ENCODE peak calls at places on chromosome 21, in six cellular contexts. O is H9; S is CD8-positive, alpha-beta T cell; V is astrocyte of the spinal cord; G is osteocyte; D is RWPE1. X is an unnamed sample.

GRCh38 chr21:41622831-41623548 is 115.0 kb upstream of the TMPRSS2 start:
- DNase-seq in V (peak), S (no peak), O (no peak), D (no peak), G (no peak), X (no peak)

GRCh38 chr21:42279888-42280287 is 35.3 kb downstream of the TFF3 start:
- DNase-seq in S (no peak), V (no peak), D (no peak), O (no peak), G (no peak), X (no peak)

GRCh38 chr21:16154961-16155360 is 425.2 kb downstream of the USP25 start:
- DNase-seq in D (no peak), O (no peak), V (no peak), S (no peak), G (no peak), X (no peak)

GRCh38 chr21:42013338-42013737 is 3.2 kb upstream of the ZBTB21 start:
- DNase-seq in O (no peak), V (no peak), D (no peak), G (no peak), S (no peak), X (no peak)

GRCh38 chr21:32728455-32729237 is 833 bp upstream of the SYNJ1 start:
- DNase-seq in V (no peak), O (no peak), S (no peak), G (no peak), D (no peak), X (no peak)

GRCh38 chr21:26883768-26884167 is 38.6 kb upstream of the ADAMTS1 start:
- DNase-seq in O (no peak), V (no peak), D (no peak), S (no peak), G (no peak), X (no peak)

GRCh38 chr21:40335689-40336088 is 468.5 kb downstream of the PCP4 start:
- DNase-seq in V (no peak), G (no peak), O (no peak), D (no peak), S (no peak), X (no peak)

GRCh38 chr21:40531016-40531415 is 315.9 kb downstream of the DSCAM start:
- DNase-seq in V (no peak), O (no peak), D (no peak), G (no peak), S (no peak), X (no peak)

GRCh38 chr21:46639489-46640386 is 4.3 kb downstream of the PRMT2 start:
- DNase-seq in G (no peak), D (no peak), S (no peak), V (peak), O (no peak), X (no peak)

GRCh38 chr21:29230541-29231275 is 68.0 kb upstream of the BACH1 start:
- DNase-seq in O (no peak), G (no peak), S (no peak), V (peak), D (no peak), X (no peak)

DNA sequence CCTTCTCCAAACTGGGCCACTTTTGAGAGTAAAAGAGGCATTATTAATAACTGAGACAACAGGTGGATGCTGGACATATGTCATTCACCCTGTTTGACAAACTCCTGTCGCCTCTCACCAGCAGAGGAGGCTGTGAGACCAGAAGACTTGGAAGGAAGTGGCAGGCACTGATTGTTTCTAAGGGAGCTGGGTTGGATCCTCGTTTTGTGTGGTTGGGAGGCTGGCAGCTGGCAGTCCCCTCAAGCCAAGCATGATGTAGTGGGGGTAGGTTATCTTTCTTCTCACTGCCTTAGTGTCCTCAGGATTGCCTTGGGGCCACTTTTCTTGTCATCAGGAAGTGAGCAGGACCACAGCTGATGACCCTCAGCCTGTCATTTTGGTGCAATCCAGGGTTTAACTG is 86.5 kb upstream of the KCNJ15 start:
- DNase-seq in S (no peak), G (no peak), V (peak), D (peak), O (peak), X (peak)
- TF ChIP-seq CTCF in S (no peak), G (peak), V (peak), D (peak), O (peak), X (peak)

GRCh38 chr21:39132248-39132647 is 51.0 kb downstream of the PSMG1 start:
- DNase-seq in V (no peak), G (no peak), S (no peak), D (no peak), O (no peak), X (no peak)

GRCh38 chr21:39137248-39138186 is 45.7 kb downstream of the PSMG1 start:
- DNase-seq in G (no peak), V (peak), D (peak), S (no peak), O (peak), X (peak)

GRCh38 chr21:39141502-39141901 is 41.7 kb downstream of the PSMG1 start:
- DNase-seq in V (peak), G (peak), D (no peak), O (no peak), S (no peak), X (no peak)

GRCh38 chr21:39134288-39134810 is 48.9 kb downstream of the PSMG1 start:
- DNase-seq in V (no peak), D (no peak), S (no peak), O (no peak), G (no peak), X (no peak)

DNA sequence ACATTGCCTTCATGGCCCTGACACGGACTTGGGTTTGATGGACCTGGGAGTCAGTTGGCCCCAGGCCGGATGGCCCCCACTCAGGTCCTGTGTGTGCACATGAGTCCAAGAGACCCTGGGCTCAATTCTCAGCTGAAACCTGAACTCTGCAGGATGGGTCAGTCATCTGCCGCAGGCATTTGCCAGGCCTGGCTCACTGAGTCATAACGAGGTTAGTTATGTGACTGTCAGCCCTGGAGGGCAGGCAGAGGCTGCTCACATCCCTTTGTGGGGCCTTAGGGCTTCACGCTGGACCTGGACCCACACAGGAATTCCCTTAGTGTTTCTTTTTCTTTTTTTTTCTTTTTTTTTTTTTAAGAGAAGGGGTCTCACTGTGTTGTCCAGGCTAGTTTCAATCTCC is 46.5 kb downstream of the PSMG1 start:
- DNase-seq in O (no peak), G (no peak), V (peak), S (no peak), D (peak), X (no peak)
- TF ChIP-seq CTCF in O (no peak), G (no peak), V (no peak), S (no peak), D (no peak), X (no peak)

DNA sequence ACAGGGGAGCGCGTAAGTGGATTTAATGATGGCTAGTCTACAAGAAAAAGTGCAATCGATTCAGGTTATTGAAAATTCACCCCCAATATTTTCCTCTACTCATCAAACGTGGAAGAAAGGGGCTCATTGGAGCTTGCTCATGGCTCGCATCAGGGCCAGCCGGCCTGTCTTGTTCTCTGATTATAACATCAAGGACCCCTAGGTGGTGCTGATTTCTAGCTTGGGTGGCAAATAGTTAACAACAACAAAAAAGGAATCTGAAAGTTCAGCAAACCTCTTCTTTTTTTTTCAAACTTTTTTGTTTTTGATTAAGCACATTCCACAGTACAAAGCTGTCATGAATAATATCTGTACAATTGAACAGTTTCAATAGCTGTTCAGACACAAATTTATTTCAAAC is 35.8 kb upstream of the SOD1 start:
- DNase-seq in S (no peak), O (no peak), V (no peak), G (no peak), D (no peak), X (no peak)
- TF ChIP-seq CTCF in S (no peak), O (peak), V (peak), G (peak), D (no peak), X (peak)

DNA sequence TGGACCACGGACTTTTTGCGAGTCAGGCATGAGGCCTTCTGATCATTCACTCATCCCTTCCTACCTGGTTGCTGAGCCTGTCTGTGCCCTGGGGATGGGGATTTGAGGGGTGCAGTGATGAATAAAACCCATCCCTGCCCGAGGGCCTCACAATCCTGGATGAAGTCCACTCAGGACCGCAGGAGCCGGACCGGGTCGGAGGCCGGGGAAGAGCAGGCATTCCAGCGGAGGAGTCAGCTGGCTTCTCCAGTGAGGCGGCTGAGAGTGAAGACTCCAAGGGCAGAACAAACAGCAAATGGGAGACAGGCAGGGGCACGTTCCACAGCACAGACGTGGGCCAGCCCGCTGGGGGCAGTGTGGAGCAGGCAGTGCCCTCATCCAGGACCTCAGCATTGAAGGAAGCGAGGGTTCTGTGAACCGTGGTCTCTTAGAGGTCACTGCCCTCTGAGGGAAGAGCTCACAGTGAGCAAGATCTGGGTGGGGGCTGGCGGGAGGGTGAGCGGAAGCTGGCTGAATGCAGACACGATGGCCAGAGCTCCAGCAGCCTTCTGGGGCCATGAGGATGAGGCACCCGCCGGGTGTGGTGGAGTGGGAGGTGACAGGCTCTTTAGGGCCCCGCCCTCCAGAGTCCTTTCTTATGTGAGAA is 10.9 kb upstream of the LRRC3 start:
- DNase-seq in D (no peak), S (no peak), G (no peak), O (peak), V (no peak), X (peak)
- TF ChIP-seq CTCF in D (no peak), S (no peak), G (no peak), O (peak), V (no peak), X (no peak)

GRCh38 chr21:36125513-36126121 is 9.3 kb upstream of the CBR3 start:
- DNase-seq in O (no peak), D (no peak), S (no peak), V (peak), G (no peak), X (peak)

GRCh38 chr21:36124395-36124794 is 10.5 kb upstream of the CBR3 start:
- DNase-seq in S (no peak), V (no peak), D (no peak), O (no peak), G (no peak), X (no peak)

GRCh38 chr21:36126166-36126565 is 8.7 kb upstream of the CBR3 start:
- DNase-seq in G (no peak), S (no peak), V (no peak), O (peak), D (no peak), X (no peak)

GRCh38 chr21:36120304-36120902 is 14.5 kb upstream of the CBR3 start:
- DNase-seq in S (no peak), G (no peak), D (no peak), O (no peak), V (no peak), X (no peak)

GRCh38 chr21:36122977-36123376 is 11.9 kb upstream of the CBR3 start:
- DNase-seq in S (no peak), V (no peak), D (no peak), G (no peak), O (no peak), X (no peak)
- TF ChIP-seq CTCF in S (no peak), V (peak), D (peak), G (peak), O (peak), X (peak)

GRCh38 chr21:31659286-31660133 is at the start of gene SOD1:
- DNase-seq in O (peak), S (peak), V (peak), D (peak), G (peak), X (peak)
- TF ChIP-seq CTCF in O (no peak), S (no peak), V (no peak), D (no peak), G (peak), X (no peak)

GRCh38 chr21:30315701-30316100 is 4.4 kb downstream of the KRTAP26-1 start:
- DNase-seq in D (no peak), V (no peak), G (no peak), S (no peak), O (no peak), X (no peak)
- TF ChIP-seq CTCF in D (no peak), V (no peak), G (no peak), S (no peak), O (no peak), X (no peak)

GRCh38 chr21:14376854-14377253 is 6.1 kb downstream of the HSPA13 start:
- DNase-seq in S (no peak), O (no peak), G (no peak), V (no peak), D (no peak), X (no peak)
- TF ChIP-seq CTCF in S (no peak), O (peak), G (no peak), V (no peak), D (no peak), X (no peak)

DNA sequence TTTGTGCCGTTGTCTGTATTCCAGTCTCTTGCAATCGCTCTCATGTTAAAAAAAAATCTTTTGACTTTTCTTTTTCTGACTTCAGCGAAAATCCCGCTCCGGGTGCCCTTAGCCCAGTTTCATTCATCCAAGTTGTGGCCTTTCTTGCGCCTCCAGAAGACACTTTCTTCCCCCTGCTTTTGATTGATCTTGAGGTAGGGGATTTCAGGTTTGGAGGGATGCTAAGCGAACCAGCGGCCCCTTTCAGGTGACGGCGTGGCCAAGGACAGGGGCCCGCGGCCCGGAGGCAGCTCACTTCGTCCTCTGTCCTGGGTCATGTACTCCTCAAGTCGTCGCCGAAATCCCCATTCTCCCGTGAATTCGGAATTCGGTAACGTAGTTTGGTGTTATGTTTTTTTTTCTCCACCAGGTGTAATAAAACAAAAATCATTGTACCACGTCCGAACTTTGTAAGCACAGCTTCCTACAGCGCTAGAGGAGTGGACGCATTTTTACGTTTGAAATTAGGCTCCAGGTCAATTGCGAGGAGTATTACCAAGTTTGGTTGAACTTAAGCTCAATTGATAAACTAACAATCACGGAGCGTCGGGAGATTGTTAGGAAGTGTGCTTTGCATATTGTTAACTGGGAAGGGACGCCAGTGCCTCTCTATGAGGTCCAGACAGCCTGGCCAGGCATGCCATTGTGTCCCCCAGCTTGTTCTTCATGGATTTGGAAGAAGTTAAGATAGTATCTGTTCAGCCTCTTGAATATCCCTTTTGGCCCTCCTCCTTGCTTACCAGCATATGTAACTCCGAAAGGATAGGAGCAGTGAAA is 1.1 kb downstream of the MRPS6 start:
- DNase-seq in S (no peak), O (no peak), V (no peak), G (no peak), D (peak), X (peak)
- TF ChIP-seq CTCF in S (no peak), O (peak), V (no peak), G (no peak), D (no peak), X (no peak)

DNA sequence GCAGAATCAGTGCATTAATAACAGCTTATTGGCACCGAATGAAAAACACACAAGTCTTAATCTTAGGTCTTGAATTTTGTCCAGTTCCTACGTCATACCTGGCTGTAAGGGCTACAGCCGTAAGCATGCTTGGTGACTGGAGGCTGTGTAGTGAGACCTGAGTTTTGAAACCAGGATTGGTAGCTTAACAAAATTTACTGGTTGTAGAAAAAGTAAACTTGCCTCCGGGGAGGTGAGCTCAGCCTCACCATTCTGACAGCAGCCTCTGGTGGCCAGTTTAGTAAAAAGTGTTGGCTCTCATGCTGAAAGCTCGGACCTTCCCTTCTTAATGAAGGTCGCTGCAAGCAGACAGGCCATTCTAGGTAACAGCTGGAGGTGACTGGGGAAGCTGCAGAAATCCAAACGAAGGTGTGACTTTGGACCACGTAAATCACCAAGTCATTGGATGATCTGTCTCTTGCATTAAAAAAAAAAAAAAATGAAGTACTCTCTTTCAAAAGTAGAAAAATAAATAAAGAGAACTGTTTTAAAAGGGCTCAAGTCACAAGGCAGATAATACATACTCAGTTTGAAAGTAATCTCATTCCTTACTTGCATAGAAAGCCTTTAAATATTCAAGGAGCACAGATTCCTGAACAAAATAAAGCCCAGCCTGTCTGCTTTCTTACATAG is 48.8 kb downstream of the HLCS start:
- DNase-seq in S (no peak), V (peak), G (peak), O (peak), D (peak), X (no peak)
- TF ChIP-seq CTCF in S (no peak), V (peak), G (peak), O (peak), D (peak), X (peak)